ENCODE peak calls at places on chromosomes 7 and 10, in six cellular contexts. One of them, this sample, is unnamed.

GRCh38 chr10:8053446-8054242 is 844 bp upstream of the GATA3 start:
- DNase-seq in stimulated activated CD4-positive, alpha-beta T cell treated with anti-CD3 and anti-CD28 coated beads, Interleukin-4, amount 100 ng/mL, for 24 hours: peak; percentile 96
- DNase-seq in CD4-positive, alpha-beta memory T cell: peak; percentile 86
- DNase-seq in HuH-7.5: peak; percentile 99
- DNase-seq in epithelial cell of esophagus: peak; percentile 91
- DNase-seq in activated CD8-positive, alpha-beta memory T cell treated with anti-CD3 and anti-CD28 coated beads for 1 hour: peak; percentile 96
- DNase-seq in this sample: peak; percentile 98

GRCh38 chr7:129612112-129613015 is 844 bp downstream of the NRF1 start:
- DNase-seq in stimulated activated CD4-positive, alpha-beta T cell treated with anti-CD3 and anti-CD28 coated beads, Interleukin-4, amount 100 ng/mL, for 24 hours: peak; percentile 42
- DNase-seq in CD4-positive, alpha-beta memory T cell: peak; percentile 59
- DNase-seq in HuH-7.5: no peak
- DNase-seq in epithelial cell of esophagus: peak; percentile 50
- DNase-seq in activated CD8-positive, alpha-beta memory T cell treated with anti-CD3 and anti-CD28 coated beads for 1 hour: no peak
- DNase-seq in this sample: peak; percentile 51

GRCh38 chr7:108716783-108717182 is 147.1 kb downstream of the DNAJB9 start:
- DNase-seq in stimulated activated CD4-positive, alpha-beta T cell treated with anti-CD3 and anti-CD28 coated beads, Interleukin-4, amount 100 ng/mL, for 24 hours: no peak
- DNase-seq in CD4-positive, alpha-beta memory T cell: no peak
- DNase-seq in HuH-7.5: no peak
- DNase-seq in epithelial cell of esophagus: no peak
- DNase-seq in activated CD8-positive, alpha-beta memory T cell treated with anti-CD3 and anti-CD28 coated beads for 1 hour: no peak
- DNase-seq in this sample: no peak

GRCh38 chr7:78493383-78493782 is 694.8 kb downstream of the PHTF2 start:
- DNase-seq in stimulated activated CD4-positive, alpha-beta T cell treated with anti-CD3 and anti-CD28 coated beads, Interleukin-4, amount 100 ng/mL, for 24 hours: no peak
- DNase-seq in CD4-positive, alpha-beta memory T cell: no peak
- DNase-seq in HuH-7.5: no peak
- DNase-seq in epithelial cell of esophagus: no peak
- DNase-seq in activated CD8-positive, alpha-beta memory T cell treated with anti-CD3 and anti-CD28 coated beads for 1 hour: no peak
- DNase-seq in this sample: no peak

GRCh38 chr10:59674211-59674836 is 35.3 kb downstream of the SLC16A9 start:
- DNase-seq in stimulated activated CD4-positive, alpha-beta T cell treated with anti-CD3 and anti-CD28 coated beads, Interleukin-4, amount 100 ng/mL, for 24 hours: no peak
- DNase-seq in CD4-positive, alpha-beta memory T cell: no peak
- DNase-seq in HuH-7.5: no peak
- DNase-seq in epithelial cell of esophagus: peak; percentile 92
- DNase-seq in activated CD8-positive, alpha-beta memory T cell treated with anti-CD3 and anti-CD28 coated beads for 1 hour: no peak
- DNase-seq in this sample: no peak

GRCh38 chr7:79504607-79505389 is 51.3 kb upstream of the MAGI2 start:
- DNase-seq in stimulated activated CD4-positive, alpha-beta T cell treated with anti-CD3 and anti-CD28 coated beads, Interleukin-4, amount 100 ng/mL, for 24 hours: no peak
- DNase-seq in CD4-positive, alpha-beta memory T cell: no peak
- DNase-seq in HuH-7.5: no peak
- DNase-seq in epithelial cell of esophagus: peak; percentile 20
- DNase-seq in activated CD8-positive, alpha-beta memory T cell treated with anti-CD3 and anti-CD28 coated beads for 1 hour: no peak
- DNase-seq in this sample: no peak

GRCh38 chr7:81175291-81175942 is 256.6 kb upstream of the SEMA3C start:
- DNase-seq in stimulated activated CD4-positive, alpha-beta T cell treated with anti-CD3 and anti-CD28 coated beads, Interleukin-4, amount 100 ng/mL, for 24 hours: no peak
- DNase-seq in CD4-positive, alpha-beta memory T cell: no peak
- DNase-seq in HuH-7.5: no peak
- DNase-seq in epithelial cell of esophagus: peak; percentile 84
- DNase-seq in activated CD8-positive, alpha-beta memory T cell treated with anti-CD3 and anti-CD28 coated beads for 1 hour: no peak
- DNase-seq in this sample: no peak

GRCh38 chr10:121310151-121310711 is 288.0 kb downstream of the FGFR2 start:
- DNase-seq in stimulated activated CD4-positive, alpha-beta T cell treated with anti-CD3 and anti-CD28 coated beads, Interleukin-4, amount 100 ng/mL, for 24 hours: no peak
- DNase-seq in CD4-positive, alpha-beta memory T cell: no peak
- DNase-seq in HuH-7.5: no peak
- DNase-seq in epithelial cell of esophagus: no peak
- DNase-seq in activated CD8-positive, alpha-beta memory T cell treated with anti-CD3 and anti-CD28 coated beads for 1 hour: no peak
- DNase-seq in this sample: no peak

GRCh38 chr7:86793129-86793528 is 149.4 kb downstream of the GRM3 start:
- DNase-seq in stimulated activated CD4-positive, alpha-beta T cell treated with anti-CD3 and anti-CD28 coated beads, Interleukin-4, amount 100 ng/mL, for 24 hours: no peak
- DNase-seq in CD4-positive, alpha-beta memory T cell: no peak
- DNase-seq in HuH-7.5: no peak
- DNase-seq in epithelial cell of esophagus: no peak
- DNase-seq in activated CD8-positive, alpha-beta memory T cell treated with anti-CD3 and anti-CD28 coated beads for 1 hour: no peak
- DNase-seq in this sample: no peak

GRCh38 chr10:132455441-132455971 is 58.5 kb downstream of the PWWP2B start:
- DNase-seq in stimulated activated CD4-positive, alpha-beta T cell treated with anti-CD3 and anti-CD28 coated beads, Interleukin-4, amount 100 ng/mL, for 24 hours: no peak
- DNase-seq in CD4-positive, alpha-beta memory T cell: no peak
- DNase-seq in HuH-7.5: no peak
- DNase-seq in epithelial cell of esophagus: no peak
- DNase-seq in activated CD8-positive, alpha-beta memory T cell treated with anti-CD3 and anti-CD28 coated beads for 1 hour: no peak
- DNase-seq in this sample: no peak

GRCh38 chr10:132113766-132114365 is 48.1 kb downstream of the JAKMIP3 start:
- DNase-seq in stimulated activated CD4-positive, alpha-beta T cell treated with anti-CD3 and anti-CD28 coated beads, Interleukin-4, amount 100 ng/mL, for 24 hours: no peak
- DNase-seq in CD4-positive, alpha-beta memory T cell: no peak
- DNase-seq in HuH-7.5: no peak
- DNase-seq in epithelial cell of esophagus: no peak
- DNase-seq in activated CD8-positive, alpha-beta memory T cell treated with anti-CD3 and anti-CD28 coated beads for 1 hour: no peak
- DNase-seq in this sample: no peak

GRCh38 chr7:87404674-87405073 is 59.2 kb downstream of the CROT start:
- DNase-seq in stimulated activated CD4-positive, alpha-beta T cell treated with anti-CD3 and anti-CD28 coated beads, Interleukin-4, amount 100 ng/mL, for 24 hours: no peak
- DNase-seq in CD4-positive, alpha-beta memory T cell: no peak
- DNase-seq in HuH-7.5: no peak
- DNase-seq in epithelial cell of esophagus: no peak
- DNase-seq in activated CD8-positive, alpha-beta memory T cell treated with anti-CD3 and anti-CD28 coated beads for 1 hour: no peak
- DNase-seq in this sample: no peak

This sample was measured in stimulated activated naive CD8-positive, alpha-beta T cell treated with anti-CD3 and anti-CD28 coated beads, Interleukin-15, Interleukin-2, amounts not matched to agents 100 U/mL and 50 U/mL, for 24 hours.